ENCODE peak calls at places on chromosomes 11 and 22, in four cellular contexts. F, J, N and X are unnamed samples.
A peak's percentile ranks its signal among the peaks of the same experiment; 100 is the strongest.

GRCh38 chr11:123702137-123702536 is 39.3 kb downstream of the ZNF202 start:
- DNase-seq in F (no peak), J (peak; percentile 51), N (no peak), X (no peak)

GRCh38 chr22:19016081-19016480 is 80.0 kb upstream of the PRODH start:
- DNase-seq in J (no peak), F (no peak), N (no peak), X (no peak)

GRCh38 chr11:130580372-130580771 is 131.9 kb downstream of the ADAMTS15 start:
- DNase-seq in F (peak; percentile 97), N (peak; percentile 3), J (peak; percentile 81), X (no peak)

GRCh38 chr11:44680982-44681597 is 45.7 kb upstream of the TSPAN18 start:
- DNase-seq in J (no peak), F (peak; percentile 84), N (no peak), X (no peak)

GRCh38 chr11:102495161-102496042 is 35.1 kb downstream of the MMP7 start:
- DNase-seq in F (peak; percentile 62), N (peak; percentile 76), J (no peak), X (peak; percentile 36)

GRCh38 chr11:130278151-130278550 is 36.6 kb downstream of the ZBTB44 start:
- DNase-seq in J (no peak), F (no peak), N (no peak), X (no peak)

GRCh38 chr11:2390871-2391662 is 9.5 kb upstream of the TSSC4 start:
- DNase-seq in J (no peak), F (peak; percentile 90), N (no peak), X (no peak)

GRCh38 chr11:64998141-64998540 is 1.4 kb upstream of the BATF2 start:
- DNase-seq in N (peak; percentile 2), F (no peak), J (no peak), X (no peak)

GRCh38 chr11:116948375-116948774 is 111.0 kb upstream of the APOA1 start:
- DNase-seq in N (no peak), J (no peak), F (peak; percentile 63), X (no peak)

GRCh38 chr11:2204361-2205213 is 33.0 kb upstream of the TH start:
- DNase-seq in F (no peak), N (no peak), J (peak; percentile 21), X (no peak)

GRCh38 chr11:12449961-12450715 is 72.8 kb downstream of the PARVA start:
- DNase-seq in F (peak; percentile 78), N (no peak), J (no peak), X (no peak)

GRCh38 chr11:126104420-126104819 is 41.8 kb upstream of the CDON start:
- DNase-seq in F (no peak), N (no peak), J (no peak), X (no peak)

GRCh38 chr11:61542024-61542461 is 33.5 kb downstream of the LRRC10B start:
- DNase-seq in J (no peak), F (no peak), N (no peak), X (no peak)

GRCh38 chr11:75349540-75350116 is 1.8 kb downstream of the ARRB1 start:
- DNase-seq in F (no peak), J (no peak), N (no peak), X (no peak)

GRCh38 chr11:113016905-113017304 is 55.7 kb downstream of the NCAM1 start:
- DNase-seq in F (no peak), N (no peak), J (no peak), X (no peak)

GRCh38 chr11:66619080-66619554 is 2.7 kb downstream of the RBM14 start:
- DNase-seq in J (no peak), F (peak; percentile 22), N (no peak), X (no peak)

GRCh38 chr11:134913999-134914590 is 502.1 kb upstream of the B3GAT1 start:
- DNase-seq in J (no peak), F (no peak), N (no peak), X (no peak)

GRCh38 chr11:111911563-111912401 is at the start of gene CRYAB:
- DNase-seq in F (no peak), J (peak; percentile 96), N (no peak), X (no peak)

GRCh38 chr11:126210871-126211235 is 597 bp downstream of the RPUSD4 start:
- DNase-seq in N (no peak), J (no peak), F (no peak), X (no peak)

GRCh38 chr22:19178659-19179471 is at the start of gene SLC25A1:
- DNase-seq in J (peak; percentile 89), F (peak; percentile 60), N (peak; percentile 91), X (no peak)

GRCh38 chr11:46369458-46370152 is 11.9 kb upstream of the MDK start:
- DNase-seq in F (peak; percentile 91), J (peak; percentile 71), N (no peak), X (no peak)

GRCh38 chr11:47724041-47724729 is 9.0 kb upstream of the AGBL2 start:
- DNase-seq in J (no peak), F (peak; percentile 84), N (no peak), X (no peak)

GRCh38 chr11:100851129-100851528 is 164.0 kb downstream of the ARHGAP42 start:
- DNase-seq in N (no peak), F (no peak), J (no peak), X (no peak)

GRCh38 chr22:36301384-36301828 is 48.5 kb downstream of the APOL1 start:
- DNase-seq in J (peak; percentile 72), N (no peak), F (no peak), X (no peak)

GRCh38 chr11:119167933-119168332 is 592 bp upstream of the NLRX1 start:
- DNase-seq in F (no peak), J (no peak), N (no peak), X (no peak)

GRCh38 chr11:14242198-14242597 is 116.8 kb downstream of the RRAS2 start:
- DNase-seq in J (no peak), F (no peak), N (no peak), X (no peak)

GRCh38 chr22:37925311-37925710 is 19.2 kb downstream of the MICALL1 start:
- DNase-seq in N (no peak), F (no peak), J (no peak), X (no peak)

GRCh38 chr22:21098099-21098671 is 52.4 kb downstream of the LRRC74B start:
- DNase-seq in J (no peak), F (peak; percentile 2), N (no peak), X (no peak)

GRCh38 chr11:119608201-119608600 is 120.8 kb downstream of the NECTIN1 start:
- DNase-seq in N (no peak), J (no peak), F (no peak), X (no peak)